ENCODE peak calls at places on chromosome 19, in four cellular contexts. E is CD4-positive, alpha-beta T cell; O is small intestine; Z is effector memory CD4-positive, alpha-beta T cell. D is an unnamed sample.

GRCh38 chr19:38656171-38656981 is 8.9 kb downstream of the ACTN4 start:
- DNase-seq in O (no peak), E (no peak), Z (no peak), D (no peak)

GRCh38 chr19:8216357-8216756 is 7.2 kb downstream of the CERS4 start:
- DNase-seq in E (no peak), O (no peak), Z (no peak), D (no peak)

GRCh38 chr19:21824679-21825078 is 11.3 kb downstream of the ZNF43 start:
- DNase-seq in E (no peak), O (no peak), Z (no peak), D (no peak)

GRCh38 chr19:45090034-45090433 is 2.9 kb upstream of the PPP1R37 start:
- DNase-seq in E (no peak), O (no peak), Z (no peak), D (peak; percentile 92)

GRCh38 chr19:2512523-2513431 is 36.9 kb downstream of the GADD45B start:
- DNase-seq in O (no peak), E (no peak), Z (no peak), D (peak; percentile 51)

GRCh38 chr19:58181902-58182576 is 822 bp upstream of the ZNF274 start:
- DNase-seq in E (peak; percentile 47), Z (peak; percentile 38), O (peak; percentile 46), D (peak; percentile 82)

GRCh38 chr19:49017666-49018351 is 918 bp upstream of the LHB start:
- DNase-seq in E (peak; percentile 67), O (peak; percentile 80), Z (peak; percentile 49), D (peak; percentile 83)

GRCh38 chr19:10681658-10682057 is 19.6 kb upstream of the QTRT1 start:
- DNase-seq in Z (no peak), O (no peak), E (no peak), D (no peak)

GRCh38 chr19:17170538-17171297 is 44.4 kb upstream of the USE1 start:
- DNase-seq in Z (no peak), O (no peak), E (no peak), D (no peak)

GRCh38 chr19:15397236-15397635 is 17.6 kb upstream of the AKAP8 start:
- DNase-seq in E (no peak), Z (no peak), O (no peak), D (no peak)

GRCh38 chr19:3585301-3586123 is at the start of gene GIPC3:
- DNase-seq in E (no peak), O (no peak), Z (no peak), D (peak; percentile 49)

GRCh38 chr19:44816301-44816700 is 7.4 kb downstream of the BCAM start:
- DNase-seq in Z (no peak), E (no peak), O (no peak), D (no peak)

GRCh38 chr19:632228-633067 is 889 bp downstream of the POLRMT start:
- DNase-seq in E (no peak), Z (no peak), O (peak; percentile 80), D (peak; percentile 72)

GRCh38 chr19:8445488-8446001 is 770 bp downstream of the HNRNPM start:
- DNase-seq in E (peak; percentile 8), O (peak; percentile 46), Z (peak; percentile 39), D (peak; percentile 44)

GRCh38 chr19:4556574-4557185 is 2.8 kb downstream of the SEMA6B start:
- DNase-seq in Z (no peak), O (no peak), E (peak; percentile 8), D (peak; percentile 80)

GRCh38 chr19:3599776-3600183 is 6.9 kb downstream of the TBXA2R start:
- DNase-seq in Z (no peak), O (no peak), E (no peak), D (peak; percentile 78)

GRCh38 chr19:49908480-49909420 is 12.1 kb upstream of the IL4I1 start:
- DNase-seq in Z (no peak), O (no peak), E (no peak), D (no peak)

GRCh38 chr19:39166571-39167391 is 30.0 kb upstream of the NCCRP1 start:
- DNase-seq in O (peak; percentile 63), E (no peak), Z (no peak), D (no peak)

GRCh38 chr19:8151499-8152035 is 2.2 kb upstream of the FBN3 start:
- DNase-seq in O (no peak), Z (no peak), E (no peak), D (no peak)

GRCh38 chr19:18503971-18504885 is 17.6 kb downstream of the ELL start:
- DNase-seq in O (peak; percentile 92), E (no peak), Z (no peak), D (no peak)

GRCh38 chr19:48498576-48498879 is 13.1 kb downstream of the LMTK3 start:
- DNase-seq in E (no peak), Z (no peak), O (no peak), D (no peak)

GRCh38 chr19:5952193-5953033 is 25.5 kb downstream of the RANBP3 start:
- DNase-seq in O (no peak), Z (no peak), E (no peak), D (no peak)

GRCh38 chr19:13026478-13026999 is 31.3 kb downstream of the NFIX start:
- DNase-seq in E (no peak), Z (no peak), O (peak; percentile 88), D (no peak)
- H3K27ac ChIP-seq in E (no peak overlapping the region), Z (no peak overlapping the region), O (no peak overlapping the region), D (no peak overlapping the region)

GRCh38 chr19:35901055-35901644 is 810 bp upstream of the NFKBID start:
- DNase-seq in O (no peak), E (no peak), Z (no peak), D (peak; percentile 21)
- H3K27ac ChIP-seq in O (no peak overlapping the region), E (peak overlapping the region; percentile 100), Z (peak overlapping the region; percentile 99), D (no peak overlapping the region)

DNA sequence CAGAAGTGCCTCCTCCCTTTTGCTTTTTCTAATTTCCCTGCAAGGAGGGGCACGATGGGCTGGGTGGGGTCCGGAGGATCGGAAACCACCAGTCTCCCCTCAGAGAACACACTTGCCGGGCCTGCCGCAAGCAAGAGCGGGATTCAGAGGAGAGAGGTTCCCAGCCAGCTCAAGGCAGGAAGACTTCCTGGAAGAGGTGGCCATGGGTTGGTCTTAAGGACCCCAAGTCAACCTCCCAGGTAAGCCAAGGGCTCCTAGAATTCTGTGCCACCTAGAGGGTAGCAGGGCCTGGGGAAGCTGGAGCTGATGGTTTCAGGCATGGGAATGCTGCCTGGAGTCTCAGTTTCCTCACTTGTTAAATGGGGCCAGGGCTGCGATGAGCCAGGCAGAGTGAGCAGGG is 30.4 kb upstream of the ADGRE5 start:
- DNase-seq in Z (no peak), E (no peak), O (no peak), D (no peak)
- H3K27ac ChIP-seq in Z (no peak overlapping the region), E (no peak overlapping the region), O (no peak overlapping the region), D (no peak overlapping the region)

GRCh38 chr19:46727757-46728156 is 10.8 kb upstream of the PRKD2 start:
- DNase-seq in O (no peak), Z (no peak), E (no peak), D (no peak)
- H3K27ac ChIP-seq in O (no peak overlapping the region), Z (no peak overlapping the region), E (no peak overlapping the region), D (no peak overlapping the region)

DNA sequence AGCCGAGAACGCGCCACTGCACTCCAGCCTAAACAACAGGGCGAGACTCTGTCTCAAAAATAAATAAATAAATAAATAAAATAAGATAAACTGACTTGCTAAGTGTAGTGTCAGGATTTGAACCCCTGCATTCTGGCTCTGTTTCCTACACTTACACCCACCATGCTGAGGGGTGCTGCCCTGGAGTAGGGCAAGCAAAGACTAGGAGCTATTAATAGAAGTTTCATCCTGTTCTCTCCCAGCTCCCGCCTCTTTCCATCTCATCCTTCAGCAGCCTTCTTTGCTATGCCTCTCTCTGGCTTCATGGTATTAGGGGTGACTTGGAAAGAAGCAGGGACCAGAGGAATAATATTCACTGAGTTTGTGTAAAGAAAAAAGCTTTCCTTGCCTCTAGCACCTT is 8.5 kb upstream of the PLAUR start:
- DNase-seq in O (no peak), E (no peak), Z (no peak), D (no peak)
- H3K27ac ChIP-seq in O (peak overlapping the region; percentile 76), E (no peak overlapping the region), Z (no peak overlapping the region), D (no peak overlapping the region)

D was measured in GM23338.